ENCODE peak calls at places on chromosomes 7 and 10, in seven cellular contexts. U, H, W, N, K, P and V are unnamed samples.

GRCh38 chr10:130858626-130859025 is 452.9 kb downstream of the TCERG1L start:
- DNase-seq in U (no peak), H (no peak), W (no peak), N (no peak), K (no peak), P (no peak), V (no peak)

GRCh38 chr7:127089146-127089545 is 163.6 kb downstream of the GRM8 start:
- DNase-seq in U (no peak), H (no peak), W (no peak), N (no peak), K (no peak), P (no peak), V (no peak)

GRCh38 chr10:53690556-53691240 is 918.1 kb upstream of the MBL2 start:
- DNase-seq in U (no peak), H (no peak), W (no peak), N (no peak), K (no peak), P (no peak), V (no peak)

GRCh38 chr7:11054033-11054432 is 80.4 kb downstream of the PHF14 start:
- DNase-seq in U (no peak), H (no peak), W (no peak), N (no peak), K (no peak), P (no peak), V (no peak)

GRCh38 chr7:97733276-97734206 is 1.7 kb downstream of the TAC1 start:
- DNase-seq in U (no peak), H (no peak), W (no peak), N (no peak), K (peak), P (no peak), V (no peak)

GRCh38 chr7:100674441-100675407 is 1.2 kb downstream of the GNB2 start:
- DNase-seq in U (no peak), H (no peak), W (no peak), N (no peak), K (peak), P (peak), V (peak)

GRCh38 chr10:115335366-115335765 is 242.2 kb downstream of the ATRNL1 start:
- DNase-seq in U (no peak), H (no peak), W (no peak), N (no peak), K (no peak), P (peak), V (no peak)

GRCh38 chr7:100211342-100211780 is 8.4 kb upstream of the PVRIG start:
- DNase-seq in U (no peak), H (no peak), W (no peak), N (no peak), K (no peak), P (no peak), V (no peak)

GRCh38 chr10:31602541-31603244 is 283.7 kb downstream of the ZEB1 start:
- DNase-seq in U (no peak), H (no peak), W (peak), N (peak), K (peak), P (peak), V (peak)

GRCh38 chr7:75982306-75983064 is 11.9 kb downstream of the TMEM120A start:
- DNase-seq in U (no peak), H (no peak), W (no peak), N (no peak), K (no peak), P (no peak), V (no peak)

GRCh38 chr10:84008878-84009277 is 130.4 kb upstream of the GHITM start:
- DNase-seq in U (peak), H (no peak), W (no peak), N (no peak), K (peak), P (no peak), V (no peak)

GRCh38 chr7:77866370-77866769 is 67.8 kb downstream of the PHTF2 start:
- DNase-seq in U (no peak), H (no peak), W (no peak), N (no peak), K (no peak), P (no peak), V (peak)

DNA sequence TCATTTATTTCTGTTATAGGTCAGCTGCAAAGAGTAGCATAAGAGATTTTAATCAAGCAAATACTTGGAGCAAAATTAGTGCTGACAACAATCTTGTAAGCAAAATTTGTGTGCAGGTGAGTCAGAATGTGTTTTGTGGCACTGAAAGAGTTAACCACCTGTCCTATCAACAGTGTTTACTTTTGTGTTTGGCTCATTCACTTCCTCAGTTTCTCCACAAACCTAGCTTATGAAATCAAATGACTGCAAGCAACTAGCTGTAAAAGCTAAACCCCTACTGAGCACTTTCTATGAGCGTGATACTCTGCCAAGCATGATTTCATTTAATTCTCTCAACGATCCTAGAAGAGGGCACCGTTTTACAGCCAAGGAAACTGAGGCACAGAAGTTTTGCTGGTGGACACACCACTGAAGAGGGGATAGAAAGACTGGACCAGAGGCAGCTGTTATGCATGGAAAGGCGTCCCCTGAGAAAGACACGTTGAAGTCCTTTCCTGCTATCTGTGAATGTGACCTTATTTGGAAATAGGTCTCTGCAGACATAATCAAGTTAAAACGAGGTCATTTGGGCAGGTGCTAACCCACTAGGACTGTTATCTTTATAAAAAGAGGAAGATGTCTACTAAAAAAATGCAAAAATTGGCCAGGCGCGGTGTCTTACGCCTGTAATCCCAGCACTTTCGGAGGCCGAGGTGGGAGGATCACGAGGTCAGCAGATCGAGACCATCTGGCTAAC is 31.8 kb downstream of the ELMO1 start:
- DNase-seq in U (no peak), H (no peak), W (no peak), N (no peak), K (no peak), P (no peak), V (no peak)
- TF ChIP-seq CTCF in U (no peak), H (no peak), W (no peak), N (no peak), K (no peak), P (no peak), V (no peak)

GRCh38 chr10:7432884-7433726 is 22.3 kb upstream of the SFMBT2 start:
- DNase-seq in U (no peak), H (no peak), W (no peak), N (no peak), K (peak), P (peak), V (peak)
- H3K4me3 ChIP-seq in U (no peak), H (no peak), W (no peak), N (no peak), K (no peak), P (no peak), V (no peak)

GRCh38 chr7:12244129-12244528 is 33.0 kb downstream of the TMEM106B start:
- DNase-seq in U (peak), H (no peak), W (no peak), N (no peak), K (peak), P (peak), V (peak)
- TF ChIP-seq CTCF in U (peak), H (peak), W (peak), N (peak), K (peak), P (peak), V (peak)

DNA sequence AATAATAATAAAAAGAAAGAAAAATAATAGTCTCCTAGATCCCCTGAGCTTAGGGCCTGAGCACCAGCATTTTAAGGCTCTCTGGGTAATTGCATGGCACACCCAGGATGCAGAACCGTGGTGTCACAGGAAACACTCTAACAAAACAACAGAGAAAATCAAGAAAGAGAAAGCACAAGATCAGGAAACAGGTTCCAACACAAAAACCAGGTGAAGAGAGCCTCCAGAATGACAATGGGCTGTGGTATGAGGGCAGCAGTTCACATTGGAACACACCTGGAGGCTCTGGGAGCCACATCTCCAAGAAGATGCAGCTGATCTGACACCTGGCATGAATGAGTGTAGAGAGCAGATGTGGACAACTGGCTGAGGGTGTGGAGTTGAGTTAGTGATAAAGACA is 7.1 kb downstream of the MMRN2 start:
- DNase-seq in U (no peak), H (no peak), W (no peak), N (peak), K (no peak), P (no peak), V (no peak)
- H3K4me3 ChIP-seq in U (no peak), H (no peak), W (no peak), N (no peak), K (no peak), P (no peak), V (no peak)

DNA sequence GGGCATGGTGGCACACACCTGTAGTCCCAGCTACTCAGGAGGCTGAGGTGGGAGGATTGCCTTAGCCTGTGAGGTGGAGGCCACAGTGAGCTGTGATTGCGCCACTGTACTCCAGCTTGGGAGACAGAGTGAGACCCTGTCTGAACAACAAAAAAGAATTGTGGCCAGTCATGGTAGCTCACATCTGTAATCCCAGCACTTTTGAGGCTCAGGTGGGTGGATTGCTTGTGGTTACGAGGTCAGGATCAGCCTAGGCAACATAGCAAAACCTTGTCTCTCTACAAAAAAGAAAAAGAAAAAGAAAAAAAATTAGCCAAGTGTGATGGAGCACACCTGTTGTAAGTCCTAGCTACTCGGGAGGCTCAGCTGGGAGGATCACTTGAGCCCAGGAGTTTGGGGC is 22.8 kb downstream of the MARCHF5 start:
- DNase-seq in U (no peak), H (no peak), W (no peak), N (no peak), K (no peak), P (no peak), V (no peak)
- TF ChIP-seq CTCF in U (no peak), H (no peak), W (no peak), N (no peak), K (no peak), P (no peak), V (no peak)

GRCh38 chr10:95291634-95292039 is 834 bp upstream of the PDLIM1 start:
- DNase-seq in U (no peak), H (no peak), W (no peak), N (no peak), K (no peak), P (no peak), V (no peak)
- H3K4me3 ChIP-seq in U (no peak), H (no peak), W (no peak), N (peak), K (no peak), P (no peak), V (no peak)

DNA sequence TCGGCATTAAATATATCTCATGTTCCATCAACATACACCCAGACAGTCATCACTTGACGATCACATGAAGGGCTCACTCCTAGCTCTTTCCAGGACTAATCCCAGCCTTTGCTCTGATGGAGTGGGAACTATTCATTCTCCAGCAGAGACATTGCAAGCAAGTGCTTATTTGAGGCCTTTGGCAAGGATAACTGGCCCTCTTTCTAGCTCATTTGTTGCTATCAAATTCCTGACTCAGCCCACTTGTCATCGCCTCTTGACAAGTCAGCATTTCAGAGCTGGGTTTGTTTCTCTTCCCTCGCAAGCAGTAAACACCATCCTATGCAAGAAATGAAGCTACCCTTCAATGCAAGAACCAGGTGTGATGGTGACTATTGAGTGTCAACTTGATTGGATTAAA is 1165.7 kb upstream of the AUTS2 start:
- DNase-seq in U (no peak), H (no peak), W (no peak), N (no peak), K (no peak), P (no peak), V (no peak)
- TF ChIP-seq CTCF in U (no peak), H (no peak), W (no peak), N (no peak), K (no peak), P (no peak), V (no peak)

GRCh38 chr7:133789951-133790350 is 337.2 kb upstream of the LRGUK start:
- DNase-seq in U (no peak), H (no peak), W (no peak), N (no peak), K (peak), P (no peak), V (no peak)
- H3K4me3 ChIP-seq in U (no peak), H (no peak), W (no peak), N (no peak), K (no peak), P (no peak), V (no peak)

GRCh38 chr10:131891196-131891928 is 9.4 kb upstream of the PPP2R2D start:
- DNase-seq in U (no peak), H (no peak), W (no peak), N (no peak), K (peak), P (no peak), V (no peak)
- TF ChIP-seq CTCF in U (peak), H (no peak), W (no peak), N (no peak), K (peak), P (peak), V (peak)

DNA sequence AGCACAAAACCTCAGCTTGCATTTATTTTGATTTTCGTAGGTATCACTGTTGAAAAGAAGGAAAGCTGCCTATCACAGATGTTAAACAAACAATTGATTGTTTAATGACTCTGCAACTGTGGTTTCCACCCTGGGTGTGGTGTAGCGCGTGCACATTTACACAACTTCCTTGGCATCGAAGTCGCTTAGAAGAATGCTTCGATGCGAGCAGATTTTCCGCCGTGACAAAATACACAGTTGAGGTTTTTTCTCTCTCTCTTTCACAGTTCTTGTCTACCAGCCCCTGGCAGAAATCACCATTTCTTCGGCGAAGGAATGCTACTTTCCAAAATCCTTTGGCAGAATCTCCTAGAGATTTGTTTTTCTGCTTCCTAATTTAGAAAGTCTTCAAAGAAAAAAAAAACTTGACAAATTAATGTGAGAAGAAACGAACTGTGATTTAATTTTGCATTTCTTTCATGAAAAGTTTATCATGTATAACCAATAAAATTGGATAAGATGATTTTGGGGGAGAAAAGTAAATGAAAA is 70.7 kb upstream of the C1QL3 start:
- DNase-seq in U (no peak), H (no peak), W (no peak), N (peak), K (no peak), P (no peak), V (no peak)
- H3K4me3 ChIP-seq in U (no peak), H (no peak), W (no peak), N (no peak), K (no peak), P (no peak), V (no peak)